ENCODE peak calls at places on chromosomes 3 and 15, in eight cellular contexts. Q is effector memory CD4-positive, alpha-beta T cell; P is stimulated activated CD4-positive, alpha-beta T cell treated with anti-CD3 and anti-CD28 coated beads, Interleukin-2, amount 100 ng/mL, for 48 hours; O is ovary; G is heart left ventricle; M is H4; X is NCI-H1105 treated with DMSO at 0.1 percent for 48 hours; E is WTC11. D is an unnamed sample.

GRCh38 chr15:38941399-38941953 is 376.9 kb upstream of the RASGRP1 start:
- DNase-seq in Q (no peak), P (no peak), O (no peak), G (no peak), M (peak), X (no peak), E (no peak), D (no peak)

GRCh38 chr3:78765671-78766485 is 1001.9 kb downstream of the ROBO1 start:
- DNase-seq in Q (no peak), P (no peak), O (no peak), G (no peak), M (no peak), X (peak), E (no peak), D (no peak)

GRCh38 chr15:44729394-44729913 is 6.9 kb upstream of the TRIM69 start:
- DNase-seq in Q (no peak), P (no peak), O (peak), G (peak), M (no peak), X (peak), E (peak), D (peak)

GRCh38 chr3:64344721-64345207 is 119.5 kb upstream of the PRICKLE2 start:
- DNase-seq in Q (no peak), P (no peak), O (no peak), G (no peak), M (peak), X (no peak), E (peak), D (peak)

GRCh38 chr3:66144792-66145733 is 75.7 kb upstream of the SLC25A26 start:
- DNase-seq in Q (no peak), P (no peak), O (no peak), G (no peak), M (no peak), X (no peak), E (no peak), D (no peak)

GRCh38 chr15:57388199-57388863 is 12.0 kb downstream of the CGNL1 start:
- DNase-seq in Q (no peak), P (no peak), O (no peak), G (no peak), M (no peak), X (no peak), E (no peak), D (no peak)

GRCh38 chr3:41574900-41575299 is 375.6 kb downstream of the CTNNB1 start:
- DNase-seq in Q (no peak), P (no peak), O (no peak), G (no peak), M (no peak), X (no peak), E (no peak), D (peak)

GRCh38 chr3:107870989-107871638 is 219.7 kb downstream of the CD47 start:
- DNase-seq in Q (no peak), P (no peak), O (no peak), G (no peak), M (no peak), X (no peak), E (no peak), D (no peak)

GRCh38 chr3:146640955-146641867 is 36.1 kb upstream of the PLSCR5 start:
- DNase-seq in Q (no peak), P (no peak), O (no peak), G (no peak), M (peak), X (peak), E (no peak), D (no peak)

GRCh38 chr3:33980252-33980651 is 181.8 kb downstream of the PDCD6IP start:
- DNase-seq in Q (no peak), P (no peak), O (no peak), G (no peak), M (peak), X (no peak), E (no peak), D (peak)

GRCh38 chr3:169264711-169265110 is 398.8 kb downstream of the MECOM start:
- DNase-seq in Q (no peak), P (no peak), O (no peak), G (peak), M (peak), X (peak), E (no peak), D (no peak)

GRCh38 chr3:4729061-4729973 is 236.2 kb downstream of the ITPR1 start:
- DNase-seq in Q (no peak), P (no peak), O (no peak), G (no peak), M (no peak), X (no peak), E (no peak), D (no peak)

GRCh38 chr3:141292346-141293058 is 60.9 kb downstream of the PXYLP1 start:
- DNase-seq in Q (no peak), P (no peak), O (no peak), G (no peak), M (no peak), X (no peak), E (no peak), D (no peak)

GRCh38 chr3:138874555-138874898 is 39.8 kb upstream of the PIK3CB start:
- DNase-seq in Q (no peak), P (no peak), O (no peak), G (no peak), M (no peak), X (no peak), E (no peak), D (no peak)

GRCh38 chr15:79166311-79166955 is 75.9 kb upstream of the RASGRF1 start:
- DNase-seq in Q (no peak), P (no peak), O (no peak), G (no peak), M (no peak), X (no peak), E (no peak), D (no peak)

GRCh38 chr3:38552364-38552763 is 56.2 kb downstream of the EXOG start:
- DNase-seq in Q (no peak), P (no peak), O (no peak), G (no peak), M (no peak), X (no peak), E (no peak), D (no peak)

D was measured in H7.